ENCODE peak calls at places on chromosomes 12 and 14, in four cellular contexts. One of them, this sample, is unnamed.

GRCh38 chr12:9334026-9334692 is 126.0 kb upstream of the PZP start:
- DNase-seq in mammary epithelial cell: no peak
- DNase-seq in brain microvascular endothelial cell: no peak
- DNase-seq in kidney: no peak
- DNase-seq in this sample: no peak

GRCh38 chr12:89427508-89428156 is 75.3 kb upstream of the DUSP6 start:
- DNase-seq in brain microvascular endothelial cell: peak
- DNase-seq in mammary epithelial cell: no peak
- DNase-seq in kidney: no peak
- DNase-seq in this sample: no peak

GRCh38 chr12:49684310-49684854 is 22.8 kb downstream of the FMNL3 start:
- DNase-seq in mammary epithelial cell: no peak
- DNase-seq in kidney: no peak
- DNase-seq in brain microvascular endothelial cell: no peak
- DNase-seq in this sample: no peak

GRCh38 chr12:123398177-123398916 is 14.4 kb downstream of the KMT5A start:
- DNase-seq in kidney: peak
- DNase-seq in mammary epithelial cell: no peak
- DNase-seq in brain microvascular endothelial cell: peak
- DNase-seq in this sample: peak

GRCh38 chr12:102480401-102480800 is at the start of gene IGF1:
- DNase-seq in brain microvascular endothelial cell: no peak
- DNase-seq in mammary epithelial cell: no peak
- DNase-seq in kidney: no peak
- DNase-seq in this sample: peak

GRCh38 chr12:57127101-57127709 is 1.1 kb upstream of the LRP1 start:
- DNase-seq in mammary epithelial cell: peak
- DNase-seq in brain microvascular endothelial cell: no peak
- DNase-seq in kidney: peak
- DNase-seq in this sample: no peak

GRCh38 chr12:27493260-27493935 is 30.6 kb upstream of the PPFIBP1 start:
- DNase-seq in brain microvascular endothelial cell: no peak
- DNase-seq in mammary epithelial cell: peak
- DNase-seq in kidney: no peak
- DNase-seq in this sample: no peak

GRCh38 chr12:52399756-52400155 is 6.4 kb downstream of the KRT82 start:
- DNase-seq in brain microvascular endothelial cell: no peak
- DNase-seq in mammary epithelial cell: no peak
- DNase-seq in kidney: peak
- DNase-seq in this sample: no peak

GRCh38 chr12:122969657-122970056 is 3.4 kb upstream of the ABCB9 start:
- DNase-seq in kidney: no peak
- DNase-seq in mammary epithelial cell: no peak
- DNase-seq in brain microvascular endothelial cell: no peak
- DNase-seq in this sample: no peak

GRCh38 chr14:102592969-102593840 is 756 bp downstream of the RCOR1 start:
- DNase-seq in mammary epithelial cell: peak
- DNase-seq in brain microvascular endothelial cell: no peak
- DNase-seq in kidney: peak
- DNase-seq in this sample: no peak

GRCh38 chr12:95277139-95277538 is 59.5 kb downstream of the VEZT start:
- DNase-seq in mammary epithelial cell: peak
- DNase-seq in kidney: no peak
- DNase-seq in brain microvascular endothelial cell: peak
- DNase-seq in this sample: peak

GRCh38 chr14:66508846-66509621 is 1.1 kb downstream of the GPHN start:
- DNase-seq in brain microvascular endothelial cell: peak
- DNase-seq in kidney: peak
- DNase-seq in mammary epithelial cell: peak
- DNase-seq in this sample: no peak

GRCh38 chr12:116975779-116976393 is 65.1 kb downstream of the FBXW8 start:
- DNase-seq in brain microvascular endothelial cell: peak
- DNase-seq in mammary epithelial cell: no peak
- DNase-seq in kidney: no peak
- DNase-seq in this sample: peak

GRCh38 chr14:103450423-103450822 is 65.2 kb downstream of the MARK3 start:
- DNase-seq in kidney: no peak
- DNase-seq in mammary epithelial cell: no peak
- DNase-seq in brain microvascular endothelial cell: no peak
- DNase-seq in this sample: no peak

GRCh38 chr12:26027401-26027800 is 68.9 kb downstream of the RASSF8 start:
- DNase-seq in brain microvascular endothelial cell: no peak
- DNase-seq in kidney: no peak
- DNase-seq in mammary epithelial cell: no peak
- DNase-seq in this sample: no peak

GRCh38 chr14:103607039-103607668 is 21.9 kb upstream of the KLC1 start:
- DNase-seq in kidney: peak
- DNase-seq in brain microvascular endothelial cell: peak
- DNase-seq in mammary epithelial cell: peak
- DNase-seq in this sample: peak

GRCh38 chr12:108777156-108777555 is 45.8 kb upstream of the CORO1C start:
- DNase-seq in kidney: no peak
- DNase-seq in mammary epithelial cell: no peak
- DNase-seq in brain microvascular endothelial cell: no peak
- DNase-seq in this sample: no peak

GRCh38 chr12:131454418-131455217 is 256.3 kb upstream of the SFSWAP start:
- DNase-seq in mammary epithelial cell: no peak
- DNase-seq in kidney: peak
- DNase-seq in brain microvascular endothelial cell: peak
- DNase-seq in this sample: no peak
- TF ChIP-seq CTCF in mammary epithelial cell: peak
- TF ChIP-seq CTCF in kidney: peak
- TF ChIP-seq CTCF in brain microvascular endothelial cell: peak
- TF ChIP-seq CTCF in this sample: no peak

GRCh38 chr14:78790262-78790661 is 620.1 kb downstream of the NRXN3 start:
- DNase-seq in mammary epithelial cell: no peak
- DNase-seq in kidney: no peak
- DNase-seq in brain microvascular endothelial cell: no peak
- DNase-seq in this sample: no peak
- TF ChIP-seq CTCF in mammary epithelial cell: no peak
- TF ChIP-seq CTCF in kidney: no peak
- TF ChIP-seq CTCF in brain microvascular endothelial cell: no peak
- TF ChIP-seq CTCF in this sample: no peak

DNA sequence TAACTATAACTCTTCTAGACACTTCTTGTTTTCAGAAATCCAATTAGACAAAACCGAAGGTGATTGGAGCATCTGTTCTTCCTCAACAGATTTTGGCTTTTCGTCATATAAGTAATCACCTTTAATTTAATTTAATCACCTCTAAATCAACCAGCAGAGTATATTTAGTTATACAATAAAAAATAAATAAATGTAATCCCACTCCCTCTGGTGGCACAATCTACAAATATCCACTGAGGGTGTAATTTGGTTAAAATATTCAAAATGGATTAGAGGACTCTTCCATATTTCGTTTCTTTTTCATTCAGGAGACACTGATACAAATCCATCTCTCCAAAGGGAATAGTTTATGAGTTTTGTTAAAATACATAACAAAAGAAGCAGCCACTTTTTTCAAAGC is 18.3 kb upstream of the SLC35F4 start:
- DNase-seq in kidney: no peak
- DNase-seq in brain microvascular endothelial cell: no peak
- DNase-seq in mammary epithelial cell: no peak
- DNase-seq in this sample: no peak
- TF ChIP-seq CTCF in kidney: no peak
- TF ChIP-seq CTCF in brain microvascular endothelial cell: peak
- TF ChIP-seq CTCF in mammary epithelial cell: no peak
- TF ChIP-seq CTCF in this sample: no peak

GRCh38 chr14:100032749-100033148 is 32.5 kb upstream of the EVL start:
- DNase-seq in mammary epithelial cell: no peak
- DNase-seq in kidney: no peak
- DNase-seq in brain microvascular endothelial cell: no peak
- DNase-seq in this sample: no peak

GRCh38 chr14:100037351-100037750 is 27.9 kb upstream of the EVL start:
- DNase-seq in brain microvascular endothelial cell: no peak
- DNase-seq in mammary epithelial cell: no peak
- DNase-seq in kidney: no peak
- DNase-seq in this sample: no peak

GRCh38 chr14:100033347-100034052 is 31.7 kb upstream of the EVL start:
- DNase-seq in brain microvascular endothelial cell: no peak
- DNase-seq in mammary epithelial cell: no peak
- DNase-seq in kidney: no peak
- DNase-seq in this sample: no peak

GRCh38 chr14:100038065-100038464 is 27.2 kb upstream of the EVL start:
- DNase-seq in kidney: no peak
- DNase-seq in mammary epithelial cell: no peak
- DNase-seq in brain microvascular endothelial cell: no peak
- DNase-seq in this sample: no peak

GRCh38 chr14:100035700-100036099 is 29.5 kb upstream of the EVL start:
- DNase-seq in kidney: no peak
- DNase-seq in mammary epithelial cell: no peak
- DNase-seq in brain microvascular endothelial cell: no peak
- DNase-seq in this sample: no peak
- TF ChIP-seq CTCF in kidney: no peak
- TF ChIP-seq CTCF in mammary epithelial cell: no peak
- TF ChIP-seq CTCF in brain microvascular endothelial cell: no peak
- TF ChIP-seq CTCF in this sample: no peak

This sample was measured in AG09319.